ENCODE peak calls at places on chromosomes 1 and 21, in six cellular contexts. One of them, this sample, is unnamed.

GRCh38 chr1:67535474-67535873 is 105.3 kb upstream of the SERBP1 start:
- DNase-seq in activated T-cell treated with anti-CD3 and anti-CD28 coated beads, Interleukin-2, amount 50 U/mL, for 72 hours: peak
- DNase-seq in naive thymus-derived CD8-positive, alpha-beta T cell: no peak
- DNase-seq in fibroblast of mammary gland: peak
- DNase-seq in A172: peak
- DNase-seq in foreskin fibroblast: peak
- DNase-seq in this sample: no peak

GRCh38 chr1:30725450-30726095 is 2.2 kb upstream of the MATN1 start:
- DNase-seq in activated T-cell treated with anti-CD3 and anti-CD28 coated beads, Interleukin-2, amount 50 U/mL, for 72 hours: no peak
- DNase-seq in naive thymus-derived CD8-positive, alpha-beta T cell: no peak
- DNase-seq in fibroblast of mammary gland: no peak
- DNase-seq in A172: no peak
- DNase-seq in foreskin fibroblast: no peak
- DNase-seq in this sample: no peak

GRCh38 chr1:208302702-208303101 is 58.5 kb upstream of the PLXNA2 start:
- DNase-seq in activated T-cell treated with anti-CD3 and anti-CD28 coated beads, Interleukin-2, amount 50 U/mL, for 72 hours: no peak
- DNase-seq in naive thymus-derived CD8-positive, alpha-beta T cell: no peak
- DNase-seq in fibroblast of mammary gland: no peak
- DNase-seq in A172: no peak
- DNase-seq in foreskin fibroblast: no peak
- DNase-seq in this sample: no peak

GRCh38 chr1:27521336-27522147 is 31.6 kb upstream of the WASF2 start:
- DNase-seq in activated T-cell treated with anti-CD3 and anti-CD28 coated beads, Interleukin-2, amount 50 U/mL, for 72 hours: peak
- DNase-seq in naive thymus-derived CD8-positive, alpha-beta T cell: peak
- DNase-seq in fibroblast of mammary gland: no peak
- DNase-seq in A172: no peak
- DNase-seq in foreskin fibroblast: no peak
- DNase-seq in this sample: no peak

GRCh38 chr1:66764994-66765578 is 12.8 kb downstream of the DYNLT5 start:
- DNase-seq in activated T-cell treated with anti-CD3 and anti-CD28 coated beads, Interleukin-2, amount 50 U/mL, for 72 hours: peak
- DNase-seq in naive thymus-derived CD8-positive, alpha-beta T cell: peak
- DNase-seq in fibroblast of mammary gland: peak
- DNase-seq in A172: peak
- DNase-seq in foreskin fibroblast: peak
- DNase-seq in this sample: peak

GRCh38 chr1:209621741-209622655 is 30.2 kb downstream of the LAMB3 start:
- DNase-seq in activated T-cell treated with anti-CD3 and anti-CD28 coated beads, Interleukin-2, amount 50 U/mL, for 72 hours: no peak
- DNase-seq in naive thymus-derived CD8-positive, alpha-beta T cell: no peak
- DNase-seq in fibroblast of mammary gland: no peak
- DNase-seq in A172: no peak
- DNase-seq in foreskin fibroblast: no peak
- DNase-seq in this sample: no peak

GRCh38 chr1:93732514-93732913 is 50.9 kb upstream of the BCAR3 start:
- DNase-seq in activated T-cell treated with anti-CD3 and anti-CD28 coated beads, Interleukin-2, amount 50 U/mL, for 72 hours: no peak
- DNase-seq in naive thymus-derived CD8-positive, alpha-beta T cell: no peak
- DNase-seq in fibroblast of mammary gland: no peak
- DNase-seq in A172: no peak
- DNase-seq in foreskin fibroblast: no peak
- DNase-seq in this sample: no peak

GRCh38 chr1:1926346-1926811 is 7.3 kb upstream of the TMEM52 start:
- DNase-seq in activated T-cell treated with anti-CD3 and anti-CD28 coated beads, Interleukin-2, amount 50 U/mL, for 72 hours: no peak
- DNase-seq in naive thymus-derived CD8-positive, alpha-beta T cell: no peak
- DNase-seq in fibroblast of mammary gland: no peak
- DNase-seq in A172: no peak
- DNase-seq in foreskin fibroblast: no peak
- DNase-seq in this sample: no peak

GRCh38 chr1:37930246-37931142 is 16.4 kb downstream of the INPP5B start:
- DNase-seq in activated T-cell treated with anti-CD3 and anti-CD28 coated beads, Interleukin-2, amount 50 U/mL, for 72 hours: peak
- DNase-seq in naive thymus-derived CD8-positive, alpha-beta T cell: peak
- DNase-seq in fibroblast of mammary gland: no peak
- DNase-seq in A172: no peak
- DNase-seq in foreskin fibroblast: no peak
- DNase-seq in this sample: no peak

GRCh38 chr1:25011966-25012625 is 82.0 kb upstream of the RUNX3 start:
- DNase-seq in activated T-cell treated with anti-CD3 and anti-CD28 coated beads, Interleukin-2, amount 50 U/mL, for 72 hours: no peak
- DNase-seq in naive thymus-derived CD8-positive, alpha-beta T cell: no peak
- DNase-seq in fibroblast of mammary gland: no peak
- DNase-seq in A172: no peak
- DNase-seq in foreskin fibroblast: no peak
- DNase-seq in this sample: no peak

GRCh38 chr21:45341779-45342178 is 54.1 kb upstream of the POFUT2 start:
- DNase-seq in activated T-cell treated with anti-CD3 and anti-CD28 coated beads, Interleukin-2, amount 50 U/mL, for 72 hours: no peak
- DNase-seq in naive thymus-derived CD8-positive, alpha-beta T cell: no peak
- DNase-seq in fibroblast of mammary gland: no peak
- DNase-seq in A172: peak
- DNase-seq in foreskin fibroblast: no peak
- DNase-seq in this sample: no peak

GRCh38 chr1:232704694-232705680 is 75.1 kb upstream of the SIPA1L2 start:
- DNase-seq in activated T-cell treated with anti-CD3 and anti-CD28 coated beads, Interleukin-2, amount 50 U/mL, for 72 hours: no peak
- DNase-seq in naive thymus-derived CD8-positive, alpha-beta T cell: no peak
- DNase-seq in fibroblast of mammary gland: peak
- DNase-seq in A172: peak
- DNase-seq in foreskin fibroblast: peak
- DNase-seq in this sample: no peak

GRCh38 chr1:201562659-201563405 is 23.9 kb downstream of the NAV1 start:
- DNase-seq in activated T-cell treated with anti-CD3 and anti-CD28 coated beads, Interleukin-2, amount 50 U/mL, for 72 hours: no peak
- DNase-seq in naive thymus-derived CD8-positive, alpha-beta T cell: no peak
- DNase-seq in fibroblast of mammary gland: peak
- DNase-seq in A172: peak
- DNase-seq in foreskin fibroblast: peak
- DNase-seq in this sample: no peak

GRCh38 chr1:110148961-110149360 is 1.3 kb upstream of the SLC6A17 start:
- DNase-seq in activated T-cell treated with anti-CD3 and anti-CD28 coated beads, Interleukin-2, amount 50 U/mL, for 72 hours: no peak
- DNase-seq in naive thymus-derived CD8-positive, alpha-beta T cell: no peak
- DNase-seq in fibroblast of mammary gland: peak
- DNase-seq in A172: no peak
- DNase-seq in foreskin fibroblast: no peak
- DNase-seq in this sample: no peak

GRCh38 chr1:89200668-89201488 is 2.1 kb upstream of the GBP4 start:
- DNase-seq in activated T-cell treated with anti-CD3 and anti-CD28 coated beads, Interleukin-2, amount 50 U/mL, for 72 hours: no peak
- DNase-seq in naive thymus-derived CD8-positive, alpha-beta T cell: peak
- DNase-seq in fibroblast of mammary gland: peak
- DNase-seq in A172: no peak
- DNase-seq in foreskin fibroblast: no peak
- DNase-seq in this sample: no peak

GRCh38 chr1:203593143-203593542 is 33.5 kb upstream of the ATP2B4 start:
- DNase-seq in activated T-cell treated with anti-CD3 and anti-CD28 coated beads, Interleukin-2, amount 50 U/mL, for 72 hours: no peak
- DNase-seq in naive thymus-derived CD8-positive, alpha-beta T cell: no peak
- DNase-seq in fibroblast of mammary gland: no peak
- DNase-seq in A172: no peak
- DNase-seq in foreskin fibroblast: no peak
- DNase-seq in this sample: no peak

GRCh38 chr1:112316254-112316653 is 79.8 kb upstream of the CTTNBP2NL start:
- DNase-seq in activated T-cell treated with anti-CD3 and anti-CD28 coated beads, Interleukin-2, amount 50 U/mL, for 72 hours: no peak
- DNase-seq in naive thymus-derived CD8-positive, alpha-beta T cell: no peak
- DNase-seq in fibroblast of mammary gland: no peak
- DNase-seq in A172: no peak
- DNase-seq in foreskin fibroblast: no peak
- DNase-seq in this sample: no peak

GRCh38 chr21:32314806-32315205 is 16.2 kb downstream of the MRAP start:
- DNase-seq in activated T-cell treated with anti-CD3 and anti-CD28 coated beads, Interleukin-2, amount 50 U/mL, for 72 hours: no peak
- DNase-seq in naive thymus-derived CD8-positive, alpha-beta T cell: no peak
- DNase-seq in fibroblast of mammary gland: no peak
- DNase-seq in A172: no peak
- DNase-seq in foreskin fibroblast: no peak
- DNase-seq in this sample: no peak

GRCh38 chr1:51170342-51170741 is 65.7 kb upstream of the RNF11 start:
- DNase-seq in activated T-cell treated with anti-CD3 and anti-CD28 coated beads, Interleukin-2, amount 50 U/mL, for 72 hours: no peak
- DNase-seq in naive thymus-derived CD8-positive, alpha-beta T cell: no peak
- DNase-seq in fibroblast of mammary gland: peak
- DNase-seq in A172: no peak
- DNase-seq in foreskin fibroblast: peak
- DNase-seq in this sample: no peak

GRCh38 chr1:61051455-61052392 is 30.6 kb upstream of the NFIA start:
- DNase-seq in activated T-cell treated with anti-CD3 and anti-CD28 coated beads, Interleukin-2, amount 50 U/mL, for 72 hours: no peak
- DNase-seq in naive thymus-derived CD8-positive, alpha-beta T cell: no peak
- DNase-seq in fibroblast of mammary gland: peak
- DNase-seq in A172: no peak
- DNase-seq in foreskin fibroblast: no peak
- DNase-seq in this sample: no peak

GRCh38 chr1:94026869-94027388 is 94.0 kb downstream of the ABCA4 start:
- DNase-seq in activated T-cell treated with anti-CD3 and anti-CD28 coated beads, Interleukin-2, amount 50 U/mL, for 72 hours: no peak
- DNase-seq in naive thymus-derived CD8-positive, alpha-beta T cell: no peak
- DNase-seq in fibroblast of mammary gland: no peak
- DNase-seq in A172: no peak
- DNase-seq in foreskin fibroblast: no peak
- DNase-seq in this sample: no peak